ENCODE peak calls at places on chromosome 3, in five cellular contexts. Q is fibroblast of the aortic adventitia, L is adrenal gland, Y is breast epithelium, P is thoracic aorta. A is an unnamed sample.

GRCh38 chr3:57596495-57597239 is 477 bp downstream of the ARF4 start:
- DNase-seq in Q (peak), L (peak), Y (peak), P (peak), A (peak)

GRCh38 chr3:53811143-53811915 is 34.9 kb downstream of the CHDH start:
- DNase-seq in Q (no peak), L (no peak), Y (no peak), P (no peak), A (no peak)

GRCh38 chr3:164387236-164387635 is 691.1 kb downstream of the SI start:
- DNase-seq in Q (no peak), L (no peak), Y (no peak), P (no peak), A (no peak)

GRCh38 chr3:10248984-10249748 is 907 bp downstream of the TATDN2 start:
- DNase-seq in Q (peak), L (peak), Y (no peak), P (no peak), A (peak)

GRCh38 chr3:72516361-72516760 is 331.9 kb downstream of the SHQ1 start:
- DNase-seq in Q (no peak), L (no peak), Y (no peak), P (no peak), A (no peak)

GRCh38 chr3:54518011-54518675 is 395.8 kb downstream of the CACNA2D3 start:
- DNase-seq in Q (no peak), L (no peak), Y (no peak), P (no peak), A (no peak)

GRCh38 chr3:33144433-33144832 is 30.6 kb downstream of the CRTAP start:
- DNase-seq in Q (no peak), L (no peak), Y (no peak), P (no peak), A (peak)

GRCh38 chr3:10273697-10274305 is 18.9 kb downstream of the GHRL start:
- DNase-seq in Q (peak), L (peak), Y (no peak), P (no peak), A (no peak)

GRCh38 chr3:177196473-177197040 is 725 bp downstream of the TBL1XR1 start:
- DNase-seq in Q (peak), L (peak), Y (peak), P (peak), A (peak)

GRCh38 chr3:42880183-42880582 is 4.5 kb upstream of the CYP8B1 start:
- DNase-seq in Q (no peak), L (no peak), Y (no peak), P (no peak), A (no peak)
- H3K4me3 ChIP-seq in Q (peak), L (no peak), Y (peak), P (peak), A (no peak)

GRCh38 chr3:52679139-52679538 is 6.6 kb downstream of the PBRM1 start:
- DNase-seq in Q (peak), L (no peak), Y (no peak), P (no peak), A (no peak)
- TF ChIP-seq CTCF in Q (no peak), L (no peak), Y (no peak), P (no peak), A (no peak)

GRCh38 chr3:157533298-157533870 is 30.2 kb upstream of the VEPH1 start:
- DNase-seq in Q (peak), L (no peak), Y (no peak), P (no peak), A (no peak)
- H3K4me3 ChIP-seq in Q (peak), L (no peak), Y (no peak), P (no peak), A (no peak)

DNA sequence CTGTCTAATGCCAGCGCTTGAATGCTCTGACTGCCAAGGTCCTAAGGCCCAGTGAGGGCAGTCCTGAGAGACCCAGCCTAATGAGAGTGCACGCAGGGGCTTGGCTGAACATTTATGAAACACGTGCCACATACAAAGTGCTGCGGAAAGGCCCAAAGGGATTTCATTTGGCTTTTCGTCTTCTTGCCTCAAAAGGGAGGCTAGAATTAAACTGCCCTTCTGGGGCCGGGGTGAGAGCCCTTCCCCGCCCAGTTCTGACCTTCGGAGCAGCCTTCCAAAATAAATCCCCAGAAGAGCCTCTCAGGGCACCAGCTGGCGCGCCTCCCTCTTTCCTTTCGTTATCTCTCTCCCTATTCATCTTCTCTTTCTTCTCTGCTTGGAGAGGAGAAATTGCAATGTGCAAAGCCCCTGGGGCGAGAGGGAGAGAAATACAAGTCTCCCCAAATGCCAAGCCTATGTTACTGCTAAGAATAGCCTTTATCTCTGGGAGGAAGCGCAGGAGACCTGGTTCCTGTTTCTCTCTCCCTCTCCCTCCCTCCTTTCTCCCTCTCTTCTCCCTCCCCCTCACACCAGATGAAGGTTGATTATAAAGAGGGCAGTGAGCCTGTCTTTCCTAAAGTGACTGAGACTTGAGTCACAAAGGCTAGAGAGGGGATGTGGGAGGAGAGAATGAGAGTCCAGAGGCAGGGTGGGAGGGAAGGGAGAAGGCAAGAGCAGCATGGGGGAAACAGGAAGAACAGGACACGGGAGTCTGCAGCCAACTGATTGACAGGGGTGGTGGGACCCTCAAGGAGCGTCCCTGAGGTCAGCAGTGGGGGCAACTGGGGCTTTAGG is 36.7 kb upstream of the NDUFB4 start:
- DNase-seq in Q (peak), L (peak), Y (no peak), P (no peak), A (no peak)
- TF ChIP-seq CTCF in Q (no peak), L (no peak), Y (no peak), P (peak), A (no peak)

GRCh38 chr3:80158332-80158731 is 390.5 kb upstream of the ROBO1 start:
- DNase-seq in Q (no peak), L (no peak), Y (no peak), P (no peak), A (no peak)
- H3K4me3 ChIP-seq in Q (no peak), L (no peak), Y (no peak), P (no peak), A (no peak)

GRCh38 chr3:34780973-34781372 is 858.4 kb upstream of the ARPP21 start:
- DNase-seq in Q (peak), L (no peak), Y (no peak), P (no peak), A (no peak)
- TF ChIP-seq CTCF in Q (no peak), L (no peak), Y (no peak), P (no peak), A (no peak)